ENCODE peak calls at places on chromosomes 12 and 14, in six cellular contexts. U, P, A, D, Z and I are unnamed samples.

GRCh38 chr14:72444701-72445100 is 449.2 kb downstream of the DPF3 start:
- DNase-seq in D (no peak), A (no peak), U (peak), Z (no peak), P (no peak), I (no peak)

GRCh38 chr14:89767861-89768268 is 186.7 kb downstream of the EFCAB11 start:
- DNase-seq in D (no peak), Z (no peak), U (peak), P (no peak), A (peak), I (no peak)

GRCh38 chr12:47551426-47551851 is 154.4 kb downstream of the RPAP3 start:
- DNase-seq in U (peak), A (peak), P (no peak), D (no peak), Z (no peak), I (no peak)

GRCh38 chr14:103126873-103127304 is 3.6 kb downstream of the TNFAIP2 start:
- DNase-seq in P (peak), D (no peak), Z (no peak), U (no peak), A (peak), I (peak)

GRCh38 chr14:75941030-75941429 is 40.8 kb downstream of the TGFB3 start:
- DNase-seq in D (no peak), U (peak), P (no peak), Z (no peak), A (no peak), I (no peak)

GRCh38 chr12:108980831-108981618 is 39.8 kb downstream of the SVOP start:
- DNase-seq in D (no peak), Z (no peak), U (peak), P (no peak), A (no peak), I (no peak)

GRCh38 chr12:107570721-107571120 is 114.9 kb upstream of the PWP1 start:
- DNase-seq in Z (no peak), D (no peak), P (no peak), U (peak), A (peak), I (no peak)

GRCh38 chr12:12779529-12779928 is 5.9 kb upstream of the APOLD1 start:
- DNase-seq in Z (no peak), D (no peak), U (peak), P (no peak), A (peak), I (no peak)

GRCh38 chr12:47905313-47905730 is 528 bp upstream of the VDR start:
- DNase-seq in Z (no peak), A (peak), D (peak), U (no peak), P (peak), I (peak)

GRCh38 chr12:115946867-115947695 is 330.4 kb downstream of the MED13L start:
- DNase-seq in A (no peak), Z (no peak), D (no peak), P (no peak), U (peak), I (no peak)

GRCh38 chr12:93908846-93909592 is 231.8 kb downstream of the CRADD start:
- DNase-seq in U (no peak), Z (no peak), A (no peak), P (no peak), D (no peak), I (no peak)

GRCh38 chr14:32397871-32398640 is 69.0 kb downstream of the AKAP6 start:
- DNase-seq in P (no peak), Z (no peak), D (no peak), U (peak), A (no peak), I (no peak)

GRCh38 chr12:91210577-91210976 is 28.0 kb upstream of the DCN start:
- DNase-seq in Z (no peak), D (no peak), P (no peak), A (no peak), U (no peak), I (no peak)

GRCh38 chr14:100078997-100079561 is 13.9 kb downstream of the EVL start:
- DNase-seq in U (peak), Z (peak), D (peak), P (no peak), A (peak), I (no peak)

GRCh38 chr14:52738409-52738808 is 8.4 kb downstream of the STYX start:
- DNase-seq in Z (no peak), D (no peak), A (no peak), U (no peak), P (no peak), I (no peak)

GRCh38 chr14:97077253-97077653 is 280.1 kb downstream of the VRK1 start:
- DNase-seq in U (no peak), D (peak), Z (no peak), P (no peak), A (peak), I (peak)

GRCh38 chr14:63308723-63309317 is 9.9 kb downstream of the GPHB5 start:
- DNase-seq in D (no peak), Z (no peak), P (no peak), U (peak), A (peak), I (no peak)

GRCh38 chr14:99564256-99564902 is 39.6 kb downstream of the CCDC85C start:
- DNase-seq in Z (no peak), A (peak), P (no peak), D (no peak), U (peak), I (no peak)

GRCh38 chr14:80055226-80055625 is 156.1 kb downstream of the DIO2 start:
- DNase-seq in Z (no peak), P (no peak), D (no peak), A (no peak), U (peak), I (no peak)

GRCh38 chr12:123938679-123939480 is 33.8 kb downstream of the CCDC92 start:
- DNase-seq in P (no peak), D (peak), U (no peak), A (no peak), Z (no peak), I (no peak)
- TF ChIP-seq CTCF in P (peak), D (no peak), U (peak), A (peak), Z (no peak), I (peak)

GRCh38 chr12:104138747-104139186 is 757 bp upstream of the NFYB start:
- DNase-seq in P (no peak), U (no peak), D (peak), Z (no peak), A (peak), I (no peak)
- TF ChIP-seq CTCF in P (no peak), U (no peak), D (no peak), Z (no peak), A (no peak), I (no peak)

GRCh38 chr14:85535916-85536834 is 6.2 kb downstream of the FLRT2 start:
- DNase-seq in U (peak), A (peak), P (no peak), Z (no peak), D (no peak), I (no peak)
- TF ChIP-seq CTCF in U (peak), A (peak), P (peak), Z (peak), D (no peak), I (peak)

GRCh38 chr12:62847709-62848108 is 87.2 kb downstream of the PPM1H start:
- DNase-seq in Z (no peak), U (no peak), D (no peak), A (no peak), P (no peak), I (no peak)
- TF ChIP-seq CTCF in Z (no peak), U (no peak), D (no peak), A (no peak), P (no peak), I (no peak)

GRCh38 chr14:67359775-67360468 is at the start of the genes ATP6V1D and EIF2S1:
- DNase-seq in A (peak), D (peak), P (peak), U (peak), Z (peak), I (peak)
- TF ChIP-seq CTCF in A (peak), D (peak), P (peak), U (peak), Z (peak), I (peak)

GRCh38 chr12:87185367-87185766 is 843.8 kb downstream of the C12orf50 start:
- DNase-seq in A (no peak), D (no peak), Z (no peak), U (no peak), P (no peak), I (no peak)
- TF ChIP-seq CTCF in A (no peak), D (no peak), Z (no peak), U (no peak), P (no peak), I (no peak)

GRCh38 chr12:20555771-20556170 is 139.4 kb upstream of the SLCO1C1 start:
- DNase-seq in A (no peak), P (no peak), D (no peak), U (no peak), Z (no peak), I (no peak)
- TF ChIP-seq CTCF in A (no peak), P (no peak), D (no peak), U (no peak), Z (no peak), I (no peak)

GRCh38 chr12:49060237-49061156 is at the start of gene KMT2D:
- DNase-seq in Z (no peak), A (peak), P (peak), D (peak), U (peak), I (peak)
- TF ChIP-seq CTCF in Z (peak), A (peak), P (no peak), D (no peak), U (peak), I (peak)

GRCh38 chr14:28780843-28781503 is 14.4 kb downstream of the FOXG1 start:
- DNase-seq in U (no peak), D (no peak), A (no peak), P (no peak), Z (no peak), I (no peak)
- TF ChIP-seq CTCF in U (no peak), D (no peak), A (no peak), P (no peak), Z (no peak), I (no peak)

GRCh38 chr14:39102969-39103957 is at the start of gene SEC23A:
- DNase-seq in P (peak), U (peak), D (peak), Z (peak), A (peak), I (peak)
- TF ChIP-seq CTCF in P (no peak), U (no peak), D (no peak), Z (no peak), A (no peak), I (no peak)